ENCODE peak calls at places on chromosome 12, in ten cellular contexts. X is stomach; C is naive thymus-derived CD4-positive, alpha-beta T cell; Q is transverse colon; S is body of pancreas; O is neuronal stem cell; Z is cardiac muscle cell; L is heart left ventricle; M is caudate nucleus; G is lower lobe of right lung. R is an unnamed sample.

GRCh38 chr12:109921982-109922381 is 21.9 kb downstream of the TCHP start:
- DNase-seq in G (no peak), S (no peak), M (no peak), X (no peak), C (no peak), L (no peak), O (no peak), Z (no peak), Q (no peak), R (no peak)

GRCh38 chr12:106106892-106107291 is 31.9 kb downstream of the NUAK1 start:
- DNase-seq in Q (no peak), X (no peak), G (no peak), C (no peak), Z (peak; percentile 60), S (no peak), M (no peak), L (no peak), O (no peak), R (peak; percentile 24)

GRCh38 chr12:94200695-94201094 is 52.3 kb downstream of the PLXNC1 start:
- DNase-seq in C (no peak), G (no peak), L (no peak), Z (no peak), O (no peak), X (no peak), Q (no peak), S (no peak), M (no peak), R (no peak)

GRCh38 chr12:47082963-47083621 is 3.3 kb upstream of the AMIGO2 start:
- DNase-seq in Q (no peak), O (no peak), M (no peak), L (no peak), Z (peak; percentile 87), S (no peak), G (no peak), X (no peak), C (no peak), R (no peak)

GRCh38 chr12:31220633-31221565 is 105.1 kb downstream of the SINHCAF start:
- DNase-seq in S (peak; percentile 16), Z (peak; percentile 55), L (no peak), M (no peak), Q (no peak), C (no peak), O (no peak), G (no peak), X (no peak), R (no peak)

GRCh38 chr12:25792031-25792430 is 166.5 kb upstream of the RASSF8 start:
- DNase-seq in X (no peak), Q (no peak), M (no peak), G (no peak), L (no peak), S (no peak), C (no peak), Z (no peak), O (no peak), R (peak; percentile 46)

GRCh38 chr12:93292731-93293566 is 84.8 kb upstream of the NUDT4 start:
- DNase-seq in X (no peak), S (no peak), M (no peak), O (no peak), Q (no peak), G (no peak), C (no peak), Z (no peak), L (no peak), R (no peak)

GRCh38 chr12:54692353-54692752 is 44.2 kb upstream of the DCD start:
- DNase-seq in Z (no peak), M (no peak), L (no peak), G (no peak), X (no peak), S (no peak), C (no peak), O (no peak), Q (no peak), R (no peak)

GRCh38 chr12:55829967-55830600 is 697 bp upstream of the DNAJC14 start:
- DNase-seq in Z (no peak), S (peak; percentile 68), M (peak; percentile 90), C (peak; percentile 29), O (no peak), L (peak; percentile 62), X (peak; percentile 58), G (peak; percentile 77), Q (peak; percentile 64), R (no peak)

GRCh38 chr12:103857164-103857563 is 16.1 kb upstream of the NT5DC3 start:
- DNase-seq in G (no peak), L (no peak), X (no peak), O (no peak), Z (no peak), Q (no peak), S (no peak), M (no peak), C (no peak), R (no peak)

GRCh38 chr12:103852498-103852992 is 11.5 kb upstream of the NT5DC3 start:
- DNase-seq in Q (no peak), G (no peak), X (no peak), C (no peak), M (peak; percentile 16), Z (peak; percentile 29), L (no peak), O (no peak), S (peak; percentile 52), R (no peak)

GRCh38 chr12:103854372-103854973 is 13.4 kb upstream of the NT5DC3 start:
- DNase-seq in Q (no peak), S (no peak), L (no peak), X (no peak), Z (no peak), G (no peak), M (no peak), C (no peak), O (no peak), R (no peak)

GRCh38 chr12:103855896-103856657 is 15.0 kb upstream of the NT5DC3 start:
- DNase-seq in X (no peak), M (no peak), O (no peak), L (no peak), S (no peak), Q (no peak), Z (peak; percentile 38), C (no peak), G (no peak), R (no peak)

DNA sequence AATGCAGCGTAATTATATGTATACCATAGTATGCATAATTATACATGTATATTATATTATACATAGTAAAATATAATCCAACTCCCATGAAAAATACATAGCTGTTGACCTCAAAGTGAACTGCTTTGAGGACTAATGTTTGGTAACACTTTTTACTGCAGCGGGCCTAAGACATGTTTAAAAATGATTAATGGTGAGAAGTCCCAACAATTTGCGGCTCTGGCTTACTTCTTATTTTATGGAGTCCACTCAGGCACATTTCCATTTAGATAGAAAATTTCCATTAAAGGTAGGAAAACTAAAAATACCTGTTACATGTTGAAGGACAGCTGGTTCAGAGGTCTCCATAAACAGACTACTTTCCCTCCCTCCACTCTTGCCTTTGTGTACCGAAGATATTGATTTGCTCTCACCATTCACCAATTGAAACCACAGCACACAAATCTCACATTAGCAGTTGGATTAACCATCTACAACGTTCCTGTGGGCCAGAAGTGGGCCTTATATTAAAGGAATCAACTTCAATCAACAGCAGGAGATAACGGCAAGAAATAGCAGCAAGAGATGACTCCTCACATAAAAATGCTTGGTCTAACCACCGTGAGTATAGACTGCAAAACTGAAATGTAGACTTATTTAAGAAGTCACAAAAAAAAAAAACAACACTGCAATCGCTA is 14.1 kb upstream of the NT5DC3 start:
- DNase-seq in Z (peak; percentile 64), X (no peak), L (no peak), M (no peak), C (no peak), S (peak; percentile 21), O (no peak), G (no peak), Q (no peak), R (no peak)
- H3K27ac ChIP-seq in Z (no peak overlapping the region), X (no peak overlapping the region), L (no peak overlapping the region), M (no peak overlapping the region), C (no peak overlapping the region), S (peak overlapping the region; percentile 38), O (no peak overlapping the region), G (no peak overlapping the region), Q (peak overlapping the region; percentile 87), R (no peak overlapping the region)

GRCh38 chr12:4909734-4910501 is at the start of gene KCNA1:
- DNase-seq in Z (peak; percentile 19), L (no peak), M (peak; percentile 43), O (peak; percentile 33), G (no peak), S (no peak), X (no peak), C (no peak), Q (no peak), R (no peak)

GRCh38 chr12:4911316-4911994 is 1.8 kb downstream of the KCNA1 start:
- DNase-seq in M (no peak), X (no peak), G (no peak), S (no peak), O (no peak), Z (no peak), C (no peak), Q (no peak), L (no peak), R (no peak)

GRCh38 chr12:4908694-4909396 is 860 bp upstream of the KCNA1 start:
- DNase-seq in C (no peak), G (no peak), X (no peak), Q (no peak), M (peak; percentile 35), S (no peak), Z (no peak), L (no peak), O (peak; percentile 89), R (no peak)

GRCh38 chr12:4910502-4911315 is 1.0 kb downstream of the KCNA1 start:
- DNase-seq in O (no peak), Z (no peak), L (no peak), G (no peak), X (no peak), S (no peak), M (no peak), C (no peak), Q (no peak), R (no peak)

DNA sequence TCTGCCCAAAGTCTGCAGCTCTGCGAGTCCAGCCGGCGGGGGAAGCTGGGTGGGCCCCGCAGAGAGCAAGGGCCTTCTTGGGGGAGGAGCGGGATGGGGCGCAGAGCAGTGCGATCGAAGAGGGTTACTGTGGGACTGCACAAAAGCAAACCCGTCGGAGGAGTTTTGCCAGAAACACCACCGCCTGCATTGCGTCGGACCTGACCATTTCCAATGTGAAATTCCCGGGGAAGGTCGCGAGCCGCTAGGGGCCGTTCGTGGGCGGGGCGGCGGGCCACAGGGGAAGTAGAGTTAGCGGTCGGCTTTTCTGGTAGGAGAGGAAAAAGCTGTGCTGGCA is 340 bp upstream of the KCNA1 start:
- DNase-seq in S (no peak), Z (no peak), L (no peak), G (no peak), O (no peak), X (no peak), Q (no peak), M (no peak), C (no peak), R (no peak)
- H3K27ac ChIP-seq in S (no peak overlapping the region), Z (no peak overlapping the region), L (no peak overlapping the region), G (no peak overlapping the region), O (no peak overlapping the region), X (no peak overlapping the region), Q (no peak overlapping the region), M (peak overlapping the region; percentile 84), C (no peak overlapping the region), R (no peak overlapping the region)

GRCh38 chr12:66113471-66113870 is 17.1 kb downstream of the LLPH start:
- DNase-seq in L (no peak), G (no peak), O (no peak), M (no peak), S (no peak), Q (no peak), Z (no peak), X (no peak), C (no peak), R (no peak)
- H3K27ac ChIP-seq in L (no peak overlapping the region), G (no peak overlapping the region), O (no peak overlapping the region), M (no peak overlapping the region), S (no peak overlapping the region), Q (no peak overlapping the region), Z (no peak overlapping the region), X (no peak overlapping the region), C (no peak overlapping the region), R (no peak overlapping the region)

GRCh38 chr12:57842342-57843294 is 3.9 kb downstream of the CTDSP2 start:
- DNase-seq in G (no peak), Q (peak; percentile 40), L (no peak), M (peak; percentile 14), Z (peak; percentile 36), S (no peak), C (peak; percentile 58), O (no peak), X (no peak), R (no peak)
- H3K27ac ChIP-seq in G (peak overlapping the region; percentile 99), Q (peak overlapping the region; percentile 98), L (peak overlapping the region; percentile 99), M (no peak overlapping the region), Z (peak overlapping the region; percentile 87), S (peak overlapping the region; percentile 99), C (peak overlapping the region; percentile 89), O (peak overlapping the region; percentile 41), X (peak overlapping the region; percentile 53), R (no peak overlapping the region)